ENCODE peak calls at places on chromosomes 2 and 18, in four cellular contexts. R, P, H and Z are unnamed samples.

GRCh38 chr18:11005528-11005927 is 143.8 kb downstream of the PIEZO2 start:
- DNase-seq in R (peak; percentile 90), H (peak; percentile 95), P (peak; percentile 65), Z (no peak)

GRCh38 chr18:49368876-49369440 is 91.5 kb downstream of the DYM start:
- DNase-seq in P (peak; percentile 62), R (no peak), H (no peak), Z (no peak)

GRCh38 chr2:178482437-178482836 is 2.2 kb downstream of the PLEKHA3 start:
- DNase-seq in R (no peak), P (no peak), H (no peak), Z (no peak)

GRCh38 chr2:231379266-231380215 is 16.0 kb upstream of the B3GNT7 start:
- DNase-seq in H (no peak), R (no peak), P (peak; percentile 45), Z (no peak)

GRCh38 chr2:15334650-15335326 is 226.3 kb downstream of the NBAS start:
- DNase-seq in P (no peak), R (no peak), H (no peak), Z (no peak)

GRCh38 chr2:88448248-88448647 is 4.2 kb downstream of the FOXI3 start:
- DNase-seq in H (no peak), P (no peak), R (no peak), Z (no peak)

GRCh38 chr2:100730290-100730868 is 89.6 kb upstream of the NPAS2 start:
- DNase-seq in P (peak; percentile 74), R (peak; percentile 76), H (peak; percentile 88), Z (no peak)

GRCh38 chr2:68319397-68320117 is at the start of gene CNRIP1:
- DNase-seq in P (peak; percentile 27), H (peak; percentile 94), R (peak; percentile 91), Z (peak; percentile 87)

GRCh38 chr2:40760071-40760666 is 308.3 kb upstream of the SLC8A1 start:
- DNase-seq in P (no peak), H (peak; percentile 45), R (peak; percentile 72), Z (no peak)

GRCh38 chr2:179264238-179265081 is at the start of gene SESTD1:
- DNase-seq in P (peak; percentile 67), H (peak; percentile 56), R (peak; percentile 85), Z (peak; percentile 94)

GRCh38 chr2:180376076-180376475 is 369.0 kb upstream of the CWC22 start:
- DNase-seq in P (no peak), R (no peak), H (no peak), Z (no peak)

GRCh38 chr2:112891333-112891950 is 19.5 kb upstream of the IL37 start:
- DNase-seq in P (no peak), H (no peak), R (no peak), Z (no peak)

GRCh38 chr18:39994521-39994920 is 1960.5 kb upstream of the PIK3C3 start:
- DNase-seq in R (no peak), H (no peak), P (no peak), Z (no peak)

GRCh38 chr2:124046332-124046731 is 21.2 kb downstream of the CNTNAP5 start:
- DNase-seq in R (no peak), P (no peak), H (no peak), Z (no peak)

GRCh38 chr2:233600361-233600760 is 17.1 kb upstream of the UGT1A8 start:
- DNase-seq in H (no peak), R (no peak), P (no peak), Z (no peak)

GRCh38 chr2:28567076-28567471 is 71.2 kb downstream of the PLB1 start:
- DNase-seq in H (no peak), R (peak; percentile 61), P (no peak), Z (no peak)

GRCh38 chr18:42185486-42185885 is 230.5 kb downstream of the PIK3C3 start:
- DNase-seq in H (no peak), P (no peak), R (no peak), Z (no peak)

GRCh38 chr2:7730449-7730848 is 813.2 kb downstream of the RNF144A start:
- DNase-seq in P (no peak), H (no peak), R (no peak), Z (no peak)

GRCh38 chr2:134668821-134669220 is 50.0 kb downstream of the TMEM163 start:
- DNase-seq in H (no peak), P (peak; percentile 40), R (no peak), Z (peak; percentile 91)

GRCh38 chr18:22433960-22434359 is 16.2 kb upstream of the CTAGE1 start:
- DNase-seq in P (no peak), H (no peak), R (no peak), Z (no peak)

GRCh38 chr2:6931753-6932152 is 14.5 kb downstream of the RNF144A start:
- DNase-seq in H (no peak), R (no peak), P (no peak), Z (no peak)

GRCh38 chr2:241931084-241931975 is 61.8 kb downstream of the RTP5 start:
- DNase-seq in H (no peak), P (peak; percentile 23), R (no peak), Z (no peak)

GRCh38 chr2:72999729-73000725 is 71.5 kb downstream of the SFXN5 start:
- DNase-seq in R (no peak), P (no peak), H (peak; percentile 27), Z (peak; percentile 37)

DNA sequence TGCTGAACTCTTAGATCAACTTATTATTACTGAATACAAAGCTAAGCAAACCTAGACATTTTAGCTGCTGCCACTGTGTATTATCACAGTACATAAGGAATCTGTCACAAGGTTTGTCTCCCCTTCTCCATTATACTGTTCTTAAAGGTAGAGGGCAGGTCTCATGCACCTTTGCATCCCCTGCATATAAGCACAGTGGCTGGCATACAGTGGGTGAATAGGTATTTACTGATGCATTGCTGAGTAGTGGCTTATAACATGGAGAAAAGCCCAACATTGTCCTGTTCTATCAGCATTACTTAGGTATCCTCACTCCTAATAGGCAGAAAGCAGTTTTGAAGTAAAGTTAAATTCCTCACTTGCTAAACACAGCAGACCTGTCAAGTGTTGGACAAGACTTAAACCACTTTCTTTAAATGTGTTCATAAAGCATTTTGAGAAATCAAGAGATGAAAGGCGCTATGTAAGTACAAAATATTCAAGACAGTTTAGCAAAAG is 43.6 kb downstream of the SF3B1 start:
- DNase-seq in H (no peak), P (no peak), R (no peak), Z (no peak)
- TF ChIP-seq POLR2AphosphoS5 in H (no peak), P (no peak), R (no peak), Z (no peak)

GRCh38 chr2:224584768-224585204 is 377 bp downstream of the CUL3 start:
- DNase-seq in H (peak; percentile 16), P (peak; percentile 49), R (peak; percentile 75), Z (peak; percentile 94)

GRCh38 chr2:224586127-224586702 is 1.1 kb upstream of the CUL3 start:
- DNase-seq in R (no peak), P (no peak), H (no peak), Z (no peak)

GRCh38 chr2:224580248-224580647 is 4.9 kb downstream of the CUL3 start:
- DNase-seq in P (no peak), H (no peak), R (no peak), Z (no peak)

GRCh38 chr2:224584111-224584764 is 925 bp downstream of the CUL3 start:
- DNase-seq in R (peak; percentile 68), P (peak; percentile 36), H (peak; percentile 56), Z (peak; percentile 88)

DNA sequence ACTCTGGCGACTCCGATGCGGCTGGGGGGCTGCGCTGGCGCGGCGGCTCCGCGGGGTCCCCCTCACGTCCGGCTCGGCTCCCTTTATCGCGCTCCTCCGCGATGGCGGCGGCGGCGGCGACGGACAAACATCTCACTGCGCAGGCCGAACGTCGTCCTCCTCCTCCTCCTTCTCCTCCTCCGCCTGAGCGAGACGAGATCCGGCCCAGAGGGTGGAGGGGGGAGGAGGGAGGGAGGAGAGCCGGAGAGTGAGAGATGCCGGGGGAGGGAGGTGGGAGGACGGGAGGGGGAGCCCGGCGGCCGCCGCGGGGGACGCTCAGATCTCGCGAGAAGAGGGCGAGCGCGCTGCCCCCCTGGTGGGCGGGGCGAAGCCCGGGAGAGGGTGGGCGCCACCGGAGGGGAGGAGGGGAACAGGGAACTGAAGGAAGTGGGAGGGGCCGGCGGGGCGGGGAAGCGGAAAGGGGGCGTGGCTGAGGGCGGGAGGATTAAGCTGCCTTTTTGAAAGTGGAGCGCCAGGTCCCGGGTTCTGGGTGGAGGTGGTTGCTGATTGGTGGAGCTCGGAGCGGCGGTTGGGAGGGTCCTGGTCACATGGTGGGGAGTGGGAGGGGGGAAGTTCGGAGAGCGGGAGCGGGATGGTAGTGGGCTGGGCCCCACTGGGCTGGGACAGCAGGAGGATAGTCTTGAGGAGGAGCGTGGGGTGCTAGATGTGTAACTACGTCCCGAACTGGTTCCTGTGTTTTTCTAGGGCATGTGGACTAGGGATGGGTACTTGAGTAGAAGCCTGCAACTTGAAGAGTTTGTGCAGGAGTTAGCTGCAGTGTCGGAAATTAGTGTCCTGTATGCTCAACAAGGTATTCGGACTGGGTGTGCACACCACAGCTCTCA is at the start of gene CUL3:
- DNase-seq in P (peak; percentile 100), H (peak; percentile 98), R (peak; percentile 99), Z (peak; percentile 100)
- TF ChIP-seq POLR2A in P (peak; percentile 50), H (peak; percentile 62), R (peak; percentile 69), Z (peak; percentile 67)

DNA sequence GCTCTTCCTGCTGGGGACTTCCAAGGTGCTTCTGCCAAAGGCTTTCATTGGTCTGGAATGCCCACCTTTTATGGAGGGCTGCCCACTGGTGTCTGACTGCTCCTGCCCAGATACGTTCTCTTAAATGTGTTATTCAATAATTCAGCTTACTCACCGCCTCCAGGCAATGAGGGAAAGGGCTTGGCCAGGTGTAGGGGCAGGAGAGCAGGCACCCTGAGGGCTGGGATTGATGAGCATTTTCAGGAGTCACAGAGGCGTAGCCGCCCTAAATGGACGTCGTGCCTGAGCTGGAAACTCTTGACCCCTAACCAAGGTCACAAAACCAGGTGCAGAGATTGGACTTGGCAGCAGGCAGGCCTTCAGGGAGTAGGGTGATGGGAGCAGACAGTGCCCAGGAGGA is 26.8 kb downstream of the MAL start:
- DNase-seq in P (no peak), R (peak; percentile 30), H (no peak), Z (peak; percentile 46)
- H3K36me3 ChIP-seq in P (no peaks in the 10 kb centered on the region), R (no peaks in the 10 kb centered on the region), H (no peaks in the 10 kb centered on the region), Z (no peaks in the 10 kb centered on the region)

GRCh38 chr2:85557130-85557529 is 4.2 kb downstream of the GGCX start:
- DNase-seq in P (no peak), R (no peak), H (no peak), Z (no peak)

GRCh38 chr2:85560812-85561279 is 447 bp downstream of the GGCX start:
- DNase-seq in P (no peak), H (no peak), R (no peak), Z (no peak)

GRCh38 chr2:85564144-85564563 is 2.9 kb upstream of the GGCX start:
- DNase-seq in H (no peak), P (no peak), R (no peak), Z (no peak)

GRCh38 chr2:85558160-85558559 is 3.1 kb downstream of the GGCX start:
- DNase-seq in P (no peak), R (no peak), H (no peak), Z (no peak)

DNA sequence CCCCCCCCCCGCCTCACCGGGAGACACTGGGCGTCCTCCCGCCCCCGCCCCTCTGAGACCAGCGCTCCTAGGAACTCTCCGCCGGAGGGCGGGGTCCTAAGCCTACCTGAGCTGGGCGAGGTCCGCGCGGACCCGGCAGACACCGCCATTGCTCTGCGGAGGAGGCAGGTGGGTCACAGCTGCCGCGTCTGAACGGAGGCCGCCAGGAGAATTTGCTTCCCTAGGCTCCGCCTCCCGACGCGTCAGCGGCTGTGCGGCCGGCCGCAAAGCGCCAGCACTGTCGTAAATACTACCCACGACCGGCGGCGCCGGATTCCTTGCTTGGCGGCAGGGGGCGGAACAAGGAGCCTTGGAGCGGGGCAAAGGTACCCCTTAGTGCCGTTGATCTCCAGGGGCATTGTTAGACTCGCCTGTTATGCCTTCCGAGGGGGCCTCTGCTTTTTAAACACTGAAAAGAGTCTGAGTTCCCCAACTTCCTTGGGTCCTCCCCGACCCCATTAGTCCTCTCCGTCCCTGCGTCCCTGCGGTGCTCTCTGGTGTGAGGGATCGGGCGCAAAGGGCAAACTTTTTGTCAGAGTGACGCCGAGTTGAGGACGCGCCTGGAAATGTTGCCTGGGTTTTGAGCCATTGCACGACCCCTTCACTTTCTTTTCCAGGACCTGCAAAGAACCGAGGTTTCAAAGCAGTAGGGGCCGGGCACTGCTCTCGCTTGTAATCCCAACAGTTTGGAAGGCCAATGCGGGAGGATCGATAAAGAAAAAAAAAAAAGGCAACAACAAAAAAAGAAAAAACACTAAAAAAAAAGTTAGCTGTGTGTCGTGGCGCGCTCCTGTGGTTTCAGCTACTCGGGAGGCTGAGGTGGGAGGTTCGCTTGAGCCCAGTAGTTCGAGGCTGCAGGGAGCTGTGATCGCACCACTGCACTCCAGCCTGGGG is at the start of gene GGCX:
- DNase-seq in H (peak; percentile 96), R (peak; percentile 97), P (peak; percentile 96), Z (peak; percentile 99)
- TF ChIP-seq POLR2AphosphoS5 in H (peak; percentile 93), R (peak; percentile 93), P (peak; percentile 95), Z (peak; percentile 97)